ENCODE peak calls at places on chromosome 3, in seven cellular contexts. Z is kidney epithelial cell, Y is prostate gland, O is PC-3, L is fibroblast of the aortic adventitia, K is upper lobe of right lung, X is AG04450. F is an unnamed sample.

GRCh38 chr3:175346573-175347356 is 487.6 kb downstream of the NAALADL2 start:
- DNase-seq in O (peak), Z (peak), L (peak), Y (peak), K (peak), X (peak), F (peak)

GRCh38 chr3:79392479-79392878 is 375.3 kb downstream of the ROBO1 start:
- DNase-seq in K (no peak), O (no peak), L (no peak), Y (no peak), Z (no peak), X (no peak), F (no peak)

GRCh38 chr3:14113964-14114667 is 10.6 kb downstream of the CHCHD4 start:
- DNase-seq in X (no peak), Z (no peak), Y (no peak), L (no peak), K (no peak), O (peak), F (no peak)

GRCh38 chr3:195394700-195395099 is 48.1 kb downstream of the ACAP2 start:
- DNase-seq in K (no peak), Y (no peak), Z (no peak), X (peak), O (no peak), L (no peak), F (peak)

GRCh38 chr3:69200384-69201068 is 78.1 kb upstream of the LMOD3 start:
- DNase-seq in Z (peak), Y (peak), K (no peak), O (peak), X (no peak), L (peak), F (peak)

GRCh38 chr3:46660003-46660402 is 33.5 kb downstream of the ALS2CL start:
- DNase-seq in O (peak), K (no peak), L (no peak), Y (no peak), Z (no peak), X (no peak), F (no peak)

GRCh38 chr3:134456121-134456520 is 29.7 kb downstream of the ANAPC13 start:
- DNase-seq in K (no peak), O (no peak), L (no peak), X (no peak), Z (no peak), Y (no peak), F (no peak)

GRCh38 chr3:120559228-120560061 is 36.7 kb upstream of the NDUFB4 start:
- DNase-seq in O (peak), L (peak), Z (peak), X (peak), Y (no peak), K (no peak), F (peak)

GRCh38 chr3:181541414-181541813 is 170.3 kb upstream of the SOX2 start:
- DNase-seq in K (no peak), Y (no peak), X (no peak), L (no peak), O (peak), Z (no peak), F (no peak)

GRCh38 chr3:64166584-64167155 is 58.6 kb downstream of the PRICKLE2 start:
- DNase-seq in Y (no peak), X (no peak), Z (no peak), O (peak), L (peak), K (no peak), F (no peak)

GRCh38 chr3:152389316-152389934 is 120.7 kb downstream of the MBNL1 start:
- DNase-seq in L (no peak), K (no peak), Y (no peak), Z (no peak), O (peak), X (no peak), F (no peak)

GRCh38 chr3:114218578-114219185 is 18.7 kb downstream of the ZNF80 start:
- DNase-seq in X (no peak), Z (no peak), Y (no peak), L (no peak), O (no peak), K (no peak), F (no peak)

GRCh38 chr3:112115161-112115739 is 17.8 kb downstream of the GCSAM start:
- DNase-seq in O (no peak), K (no peak), Z (no peak), X (no peak), L (no peak), Y (no peak), F (no peak)

GRCh38 chr3:138066972-138067371 is 48.4 kb downstream of the DZIP1L start:
- DNase-seq in X (no peak), L (no peak), Y (no peak), K (no peak), Z (no peak), O (no peak), F (no peak)

GRCh38 chr3:71450985-71451560 is 132.5 kb downstream of the FOXP1 start:
- DNase-seq in Z (no peak), O (no peak), Y (no peak), K (no peak), L (no peak), X (no peak), F (peak)

GRCh38 chr3:4726549-4726948 is 233.4 kb downstream of the ITPR1 start:
- DNase-seq in Y (no peak), Z (no peak), O (peak), L (peak), X (no peak), K (no peak), F (no peak)

GRCh38 chr3:6172871-6173667 is 687.8 kb upstream of the GRM7 start:
- DNase-seq in K (no peak), L (no peak), Z (no peak), Y (no peak), X (no peak), O (no peak), F (no peak)

GRCh38 chr3:197466586-197467399 is 89.0 kb downstream of the BDH1 start:
- DNase-seq in K (peak), Z (no peak), L (peak), X (no peak), O (peak), Y (no peak), F (peak)

GRCh38 chr3:34687671-34688070 is 889.2 kb downstream of the PDCD6IP start:
- DNase-seq in Z (no peak), K (no peak), O (no peak), X (no peak), Y (no peak), L (no peak), F (no peak)

GRCh38 chr3:29789686-29790085 is 508.8 kb downstream of the RBMS3 start:
- DNase-seq in L (peak), O (no peak), K (no peak), X (no peak), Z (no peak), Y (no peak), F (peak)

GRCh38 chr3:139630532-139630931 is 47.2 kb downstream of the NMNAT3 start:
- DNase-seq in L (no peak), O (no peak), Z (no peak), X (no peak), K (no peak), Y (no peak), F (no peak)

GRCh38 chr3:16448691-16449090 is 64.8 kb downstream of the RFTN1 start:
- DNase-seq in O (peak), X (peak), Z (peak), L (peak), Y (peak), K (no peak), F (peak)

DNA sequence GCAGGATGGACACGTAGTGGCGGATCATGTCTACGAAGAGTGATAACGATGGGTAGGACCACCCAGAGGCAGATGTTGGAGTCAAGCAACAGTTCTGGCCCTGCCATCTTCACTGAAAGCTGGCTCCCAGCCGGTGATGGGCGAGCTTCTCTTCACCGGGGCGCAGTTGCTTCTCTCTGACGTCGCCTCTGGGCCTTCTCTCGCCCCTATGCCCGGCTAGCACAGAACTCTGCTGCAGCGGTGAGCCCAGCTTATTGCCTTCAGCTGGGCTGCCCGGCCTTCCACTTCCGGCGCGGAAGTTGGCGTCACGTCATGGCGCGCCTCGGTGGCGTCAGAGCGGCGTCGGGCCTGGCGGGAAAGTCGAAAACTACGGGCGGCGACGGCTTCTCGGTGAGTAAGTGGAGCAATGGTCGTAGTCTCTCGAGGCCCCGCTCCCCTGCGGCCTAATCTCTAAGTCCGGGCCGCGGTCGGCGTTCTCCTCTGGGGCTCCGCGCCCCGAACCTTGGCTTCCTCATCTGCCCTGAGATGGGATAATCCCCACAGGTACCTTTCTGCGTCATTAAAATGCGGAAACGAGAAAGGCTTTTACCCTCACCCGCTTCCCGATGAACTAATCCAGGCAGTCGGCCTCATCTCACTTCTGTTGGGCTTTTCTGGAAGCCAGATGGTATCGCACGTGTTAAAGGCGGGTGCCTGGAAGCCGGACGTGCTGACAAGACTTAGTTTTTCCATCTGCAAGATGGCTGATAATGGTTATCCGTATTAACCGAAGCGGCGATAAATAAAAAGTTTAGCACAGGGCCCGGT is at the start of gene FANCD2:
- DNase-seq in Z (peak), X (peak), L (peak), K (peak), Y (peak), O (peak), F (peak)
- TF ChIP-seq CTCF in Z (no peak), X (no peak), L (no peak), K (no peak), Y (no peak), O (no peak), F (no peak)

GRCh38 chr3:169615833-169616232 is 47.7 kb downstream of the MECOM start:
- DNase-seq in O (no peak), X (no peak), Y (no peak), K (no peak), L (no peak), Z (no peak), F (no peak)

GRCh38 chr3:169607909-169608308 is 55.6 kb downstream of the MECOM start:
- DNase-seq in X (no peak), Z (no peak), Y (no peak), O (no peak), L (no peak), K (no peak), F (no peak)

GRCh38 chr3:169613053-169613803 is 50.3 kb downstream of the MECOM start:
- DNase-seq in K (no peak), Z (no peak), O (peak), X (no peak), Y (no peak), L (no peak), F (no peak)

GRCh38 chr3:169613895-169614294 is 49.6 kb downstream of the MECOM start:
- DNase-seq in K (no peak), L (no peak), Y (no peak), O (no peak), Z (no peak), X (no peak), F (no peak)

DNA sequence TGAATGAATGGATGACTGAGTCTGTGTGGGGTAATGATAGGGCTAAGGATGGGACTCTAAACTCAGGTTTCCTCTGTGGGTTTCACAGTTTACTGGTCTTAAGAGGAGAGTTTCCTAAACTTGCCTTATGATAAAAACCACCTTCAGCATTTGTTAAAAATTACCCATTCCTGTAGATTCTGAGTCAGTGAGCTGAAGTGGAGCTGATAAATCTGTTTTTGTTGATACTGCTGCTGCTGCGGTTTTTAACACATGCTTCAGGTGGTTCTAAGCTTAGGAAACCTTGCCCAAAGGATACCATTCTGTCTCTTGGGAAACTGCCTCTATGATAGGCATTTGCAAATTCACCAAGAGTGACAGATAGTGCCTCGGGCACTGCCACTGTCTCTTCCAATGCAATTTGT is 52.6 kb downstream of the MECOM start:
- DNase-seq in Z (no peak), O (no peak), Y (no peak), L (no peak), X (no peak), K (no peak), F (no peak)
- H3K4me3 ChIP-seq in Z (no peak), O (no peak), Y (no peak), L (no peak), X (no peak), K (no peak), F (no peak)

DNA sequence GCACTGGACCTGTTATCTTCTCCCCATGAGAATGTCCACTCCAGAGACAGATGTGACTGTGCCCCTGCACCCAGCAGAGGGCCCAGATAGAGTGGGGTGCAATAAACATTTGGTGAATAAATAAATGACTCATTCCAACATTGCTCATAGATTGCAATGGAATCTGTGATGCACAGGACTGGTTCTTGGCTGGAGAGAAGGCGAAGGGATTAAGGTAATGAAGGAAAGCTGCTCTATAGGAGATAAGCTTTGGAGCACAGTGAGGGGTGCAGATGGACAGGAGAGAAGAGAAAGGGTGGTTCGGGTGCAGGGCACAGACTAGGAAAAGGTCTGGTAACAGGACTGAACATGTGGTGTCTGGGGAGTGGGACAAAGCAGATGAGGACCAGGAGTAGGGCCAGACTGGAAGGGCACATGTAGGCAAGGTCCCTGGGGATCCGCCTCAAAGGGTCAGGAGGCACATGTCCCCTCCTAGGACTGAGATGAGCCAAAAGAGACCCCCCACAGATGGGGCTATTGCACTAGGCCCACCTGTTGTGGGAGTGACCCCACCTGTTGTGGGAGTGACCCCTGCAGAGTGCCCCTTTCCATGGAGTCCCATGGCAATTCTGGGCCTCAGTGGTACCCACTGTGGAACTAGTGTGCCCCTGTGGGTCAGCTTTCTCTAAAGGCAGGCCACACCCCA is 17.5 kb upstream of the POC1A start:
- DNase-seq in L (peak), Z (no peak), O (peak), Y (no peak), X (no peak), K (no peak), F (peak)
- TF ChIP-seq CTCF in L (peak), Z (no peak), O (peak), Y (no peak), X (peak), K (no peak), F (peak)

GRCh38 chr3:161096771-161097367 is 8.3 kb downstream of the B3GALNT1 start:
- DNase-seq in Z (no peak), X (no peak), Y (no peak), K (no peak), O (peak), L (no peak), F (peak)

GRCh38 chr3:161107311-161107710 is 2.2 kb upstream of the B3GALNT1 start:
- DNase-seq in K (no peak), L (no peak), X (no peak), Z (no peak), Y (no peak), O (peak), F (no peak)

GRCh38 chr3:161104561-161105551 is at the start of gene B3GALNT1:
- DNase-seq in X (peak), K (peak), O (peak), Y (peak), L (peak), Z (peak), F (peak)

GRCh38 chr3:161100994-161101393 is 4.2 kb downstream of the B3GALNT1 start:
- DNase-seq in L (no peak), O (no peak), X (no peak), Z (no peak), K (peak), Y (no peak), F (no peak)

GRCh38 chr3:161101609-161102008 is 3.5 kb downstream of the B3GALNT1 start:
- DNase-seq in O (no peak), Z (no peak), L (no peak), K (no peak), X (no peak), Y (no peak), F (no peak)
- H3K4me3 ChIP-seq in O (no peak), Z (no peak), L (no peak), K (no peak), X (no peak), Y (no peak), F (no peak)

GRCh38 chr3:167740961-167741587 is 5.6 kb downstream of the SERPINI1 start:
- DNase-seq in O (peak), X (no peak), K (no peak), Y (no peak), L (peak), Z (no peak), F (peak)
- TF ChIP-seq CTCF in O (peak), X (peak), K (peak), Y (no peak), L (peak), Z (peak), F (peak)